ENCODE peak calls at places on chromosomes 2 and 18, in four cellular contexts. M is mesenchymal stem cell, C is IMR-90, H is trophoblast cell. S is an unnamed sample.

GRCh38 chr2:235968616-235969324 is 199.4 kb downstream of the GBX2 start:
- DNase-seq in M (no peak), H (peak; percentile 3), C (no peak), S (no peak)

GRCh38 chr18:51355841-51356240 is 158.4 kb upstream of the MEX3C start:
- DNase-seq in H (no peak), C (no peak), M (no peak), S (peak; percentile 19)

GRCh38 chr2:173048901-173049661 is 26.6 kb upstream of the MAP3K20 start:
- DNase-seq in H (peak; percentile 84), M (peak; percentile 97), C (peak; percentile 98), S (no peak)

GRCh38 chr18:13381907-13382682 is 163.5 kb downstream of the LDLRAD4 start:
- DNase-seq in M (peak; percentile 0), C (peak; percentile 21), H (peak; percentile 51), S (no peak)

GRCh38 chr2:74448771-74449170 is 6.1 kb upstream of the INO80B start:
- DNase-seq in M (no peak), H (no peak), C (no peak), S (no peak)

GRCh38 chr2:67465623-67466022 is 68.5 kb downstream of the ETAA1 start:
- DNase-seq in H (no peak), M (no peak), C (no peak), S (no peak)

GRCh38 chr2:204870053-204870452 is 324.8 kb downstream of the PARD3B start:
- DNase-seq in H (no peak), C (no peak), M (no peak), S (no peak)

GRCh38 chr2:149089068-149089467 is 50.6 kb downstream of the LYPD6B start:
- DNase-seq in M (no peak), H (no peak), C (no peak), S (no peak)

GRCh38 chr2:58939388-58939787 is 698.3 kb upstream of the FANCL start:
- DNase-seq in M (peak; percentile 95), H (peak; percentile 48), C (peak; percentile 90), S (peak; percentile 44)

GRCh38 chr18:22676423-22676822 is 256.7 kb upstream of the RBBP8 start:
- DNase-seq in C (peak; percentile 54), H (no peak), M (no peak), S (no peak)

GRCh38 chr2:197137234-197137633 is 173.3 kb downstream of the ANKRD44 start:
- DNase-seq in M (peak; percentile 59), C (peak; percentile 77), H (no peak), S (no peak)

GRCh38 chr2:56130463-56131070 is 53.2 kb upstream of the CCDC85A start:
- DNase-seq in H (peak; percentile 46), M (peak; percentile 57), C (peak; percentile 31), S (peak; percentile 53)

GRCh38 chr18:76452357-76452756 is 42.7 kb downstream of the ZNF516 start:
- DNase-seq in H (no peak), C (peak; percentile 67), M (peak; percentile 81), S (peak; percentile 26)

GRCh38 chr18:8791171-8791651 is 85.9 kb downstream of the MTCL1 start:
- DNase-seq in M (peak; percentile 48), H (no peak), C (peak; percentile 59), S (peak; percentile 79)

GRCh38 chr2:36380624-36381481 is 25.3 kb downstream of the CRIM1 start:
- DNase-seq in M (peak; percentile 65), C (no peak), H (no peak), S (peak; percentile 97)

GRCh38 chr18:42409005-42409404 is 454.0 kb downstream of the PIK3C3 start:
- DNase-seq in M (no peak), C (no peak), H (no peak), S (no peak)

GRCh38 chr2:102950547-102950946 is 188.7 kb downstream of the TMEM182 start:
- DNase-seq in H (no peak), M (no peak), C (no peak), S (no peak)

GRCh38 chr2:47724221-47724981 is 58.5 kb upstream of the MSH6 start:
- DNase-seq in M (peak; percentile 15), H (no peak), C (peak; percentile 13), S (peak; percentile 64)

GRCh38 chr2:43345391-43345813 is 119.0 kb upstream of the ZFP36L2 start:
- DNase-seq in M (no peak), H (no peak), C (no peak), S (peak; percentile 56)

GRCh38 chr2:173631123-173631450 is 276.4 kb downstream of the CDCA7 start:
- DNase-seq in C (peak; percentile 34), H (peak; percentile 3), M (peak; percentile 24), S (no peak)

GRCh38 chr2:10575566-10576300 is 114.0 kb downstream of the NOL10 start:
- DNase-seq in C (peak; percentile 95), H (no peak), M (peak; percentile 67), S (no peak)

GRCh38 chr2:176753752-176754474 is 458.7 kb upstream of the HNRNPA3 start:
- DNase-seq in H (no peak), M (no peak), C (no peak), S (no peak)

GRCh38 chr2:11309706-11310105 is 34.7 kb downstream of the ROCK2 start:
- DNase-seq in M (no peak), C (no peak), H (no peak), S (no peak)

DNA sequence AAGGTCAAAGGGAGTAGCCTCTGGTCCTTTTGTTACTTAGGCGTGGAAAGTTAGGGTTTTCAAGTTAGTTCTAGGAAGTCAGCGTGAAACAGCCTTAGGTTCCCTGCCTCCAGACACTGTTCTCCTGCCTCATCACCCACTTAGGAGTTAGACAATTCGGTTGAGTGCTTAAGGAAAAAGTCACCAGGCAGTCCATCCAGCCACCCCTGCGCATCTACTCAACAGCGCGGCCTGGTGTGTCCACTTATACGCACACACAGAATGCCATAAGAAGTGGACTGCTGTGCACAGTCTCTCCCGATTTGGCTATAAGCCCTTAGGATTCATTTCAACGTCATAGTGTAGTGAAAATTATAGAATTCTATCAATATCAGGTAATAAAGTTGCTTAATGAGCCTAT is 470.8 kb upstream of the TNP1 start:
- DNase-seq in H (no peak), C (no peak), M (no peak), S (no peak)
- H2BK120ac ChIP-seq in H (peak overlapping the region; percentile 43), C (peak overlapping the region; percentile 100), M (no peak overlapping the region), S (peak overlapping the region; percentile 5)

DNA sequence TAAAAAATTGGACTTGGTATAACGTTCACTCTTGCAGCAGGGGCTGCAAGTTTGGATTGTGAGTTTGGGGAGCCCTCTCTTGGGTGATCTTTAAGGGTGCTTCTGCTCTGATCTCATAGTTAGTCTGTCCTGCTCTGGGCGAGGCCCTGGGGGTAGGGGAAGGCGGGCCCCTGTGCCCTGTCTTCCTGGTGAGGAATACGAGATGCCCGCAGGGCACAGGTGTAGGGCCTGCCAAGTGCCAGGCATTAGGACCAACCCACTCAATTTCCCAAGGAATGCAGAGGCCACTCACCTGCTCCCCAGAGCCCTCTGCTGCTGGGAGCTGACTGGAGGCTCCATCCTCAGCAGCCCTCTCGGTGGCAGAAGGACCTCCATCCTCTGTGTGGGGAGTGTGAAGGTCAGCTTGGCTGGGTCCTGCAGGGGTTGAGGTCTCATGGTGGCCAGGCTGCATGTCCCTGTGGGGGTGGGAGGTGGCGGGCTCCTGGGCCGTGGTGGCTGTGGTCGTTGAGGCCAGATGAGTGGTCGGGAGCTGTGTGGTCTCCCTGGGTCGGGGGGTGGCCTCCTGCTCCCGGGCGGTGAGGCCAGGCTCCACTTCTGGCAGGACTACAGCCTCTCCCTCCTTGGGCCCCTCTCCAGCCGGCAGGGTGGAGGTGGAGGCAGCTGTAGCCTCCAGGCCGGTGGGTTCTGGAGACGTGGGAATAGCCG is 21.3 kb downstream of the SDC1 start:
- DNase-seq in M (no peak), C (no peak), H (no peak), S (no peak)
- H3K23ac ChIP-seq in M (no peak overlapping the region), C (no peak overlapping the region), H (no peak overlapping the region), S (no peak overlapping the region)

GRCh38 chr2:239745790-239746308 is 279.3 kb downstream of the NDUFA10 start:
- DNase-seq in C (no peak), H (no peak), M (no peak), S (no peak)

GRCh38 chr2:239747771-239748170 is 277.4 kb downstream of the NDUFA10 start:
- DNase-seq in M (no peak), C (no peak), H (no peak), S (no peak)

GRCh38 chr2:239748811-239749210 is 276.3 kb downstream of the NDUFA10 start:
- DNase-seq in M (no peak), H (no peak), C (no peak), S (no peak)

GRCh38 chr2:239746847-239747246 is 278.3 kb downstream of the NDUFA10 start:
- DNase-seq in H (no peak), M (no peak), C (no peak), S (no peak)

GRCh38 chr2:239747274-239747673 is 277.9 kb downstream of the NDUFA10 start:
- DNase-seq in M (no peak), C (no peak), H (no peak), S (no peak)
- H2AK5ac ChIP-seq in M (no peak overlapping the region), C (no peak overlapping the region), H (no peak overlapping the region), S (no peak overlapping the region)

GRCh38 chr2:27409321-27410073 is at the start of gene PPM1G:
- DNase-seq in M (peak; percentile 93), H (peak; percentile 98), C (peak; percentile 88), S (peak; percentile 96)
- H2BK120ac ChIP-seq in M (peak within 1 kb of the TSS; percentile 19), H (no peak within 1 kb of the TSS), C (peak within 1 kb of the TSS; percentile 6), S (no peak within 1 kb of the TSS)

DNA sequence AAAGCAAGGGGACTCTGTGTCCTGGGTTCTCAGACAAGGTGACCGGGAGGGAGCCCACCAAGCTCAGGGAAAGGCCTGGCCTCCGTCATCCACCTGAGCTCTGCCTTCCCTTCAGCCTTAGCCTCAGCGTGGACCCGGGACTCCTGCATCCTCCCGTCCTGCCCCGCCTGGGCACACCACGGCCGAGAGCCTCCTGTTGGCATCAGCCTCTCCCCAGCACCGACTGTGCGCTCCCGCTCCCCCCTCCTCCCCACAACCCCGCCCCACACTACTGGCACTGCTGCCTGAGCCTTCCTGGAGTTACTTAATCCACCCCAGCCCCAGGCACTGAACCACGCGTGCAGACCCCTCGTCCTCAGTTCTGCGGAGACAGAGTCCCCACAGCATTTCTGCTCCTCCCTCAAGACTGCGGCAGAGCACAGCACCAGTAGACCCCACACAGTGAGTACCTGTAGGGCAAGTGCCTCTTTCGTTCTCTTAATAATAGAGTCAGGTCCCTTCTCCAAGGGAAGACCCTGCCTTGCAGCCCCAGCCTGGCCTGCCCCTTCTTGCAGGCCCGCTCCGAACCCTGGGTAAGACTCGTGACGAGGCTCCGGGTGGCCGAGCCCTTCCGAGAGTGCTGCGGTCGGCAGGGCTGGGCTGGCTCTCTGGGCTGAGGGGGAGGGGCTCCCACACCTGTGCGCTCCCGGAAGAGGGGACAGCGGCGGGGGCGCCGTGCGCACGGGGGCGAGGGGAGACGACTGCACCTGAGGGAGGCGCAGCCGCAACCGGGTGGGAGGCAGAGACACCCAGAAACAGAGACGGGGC is at the start of gene AMER3:
- DNase-seq in H (peak; percentile 9), C (no peak), M (no peak), S (peak; percentile 80)
- H3K23ac ChIP-seq in H (no peak within 1 kb of the TSS), C (no peak within 1 kb of the TSS), M (no peak within 1 kb of the TSS), S (no peak within 1 kb of the TSS)

S was measured in mesendoderm.